ENCODE peak calls at places on chromosome 3, in four cellular contexts. One of them, this sample, is unnamed.

GRCh38 chr3:52836471-52836845 is 1.6 kb upstream of the MUSTN1 start:
- DNase-seq in psoas muscle: no peak
- DNase-seq in tibial nerve: no peak
- DNase-seq in esophagus muscularis mucosa: no peak
- DNase-seq in this sample: no peak

GRCh38 chr3:165196577-165197561 is 685 bp upstream of the SLITRK3 start:
- DNase-seq in psoas muscle: no peak
- DNase-seq in tibial nerve: no peak
- DNase-seq in esophagus muscularis mucosa: no peak
- DNase-seq in this sample: peak; percentile 25

GRCh38 chr3:155262295-155262694 is 31.2 kb downstream of the STRIT1 start:
- DNase-seq in psoas muscle: no peak
- DNase-seq in tibial nerve: no peak
- DNase-seq in esophagus muscularis mucosa: no peak
- DNase-seq in this sample: no peak

GRCh38 chr3:112773864-112774263 is 72.8 kb downstream of the CD200R1L start:
- DNase-seq in psoas muscle: no peak
- DNase-seq in tibial nerve: no peak
- DNase-seq in esophagus muscularis mucosa: no peak
- DNase-seq in this sample: peak; percentile 46

GRCh38 chr3:148158210-148158609 is 539.5 kb upstream of the AGTR1 start:
- DNase-seq in psoas muscle: no peak
- DNase-seq in tibial nerve: peak; percentile 14
- DNase-seq in esophagus muscularis mucosa: no peak
- DNase-seq in this sample: peak; percentile 76

GRCh38 chr3:195356151-195357086 is 85.5 kb upstream of the XXYLT1 start:
- DNase-seq in psoas muscle: peak; percentile 76
- DNase-seq in tibial nerve: no peak
- DNase-seq in esophagus muscularis mucosa: no peak
- DNase-seq in this sample: no peak

GRCh38 chr3:155342344-155342743 is 48.9 kb upstream of the STRIT1 start:
- DNase-seq in psoas muscle: no peak
- DNase-seq in tibial nerve: no peak
- DNase-seq in esophagus muscularis mucosa: no peak
- DNase-seq in this sample: no peak

GRCh38 chr3:76177650-76178049 is 392.3 kb upstream of the ZNF717 start:
- DNase-seq in psoas muscle: no peak
- DNase-seq in tibial nerve: no peak
- DNase-seq in esophagus muscularis mucosa: no peak
- DNase-seq in this sample: no peak

GRCh38 chr3:138049157-138049919 is 39.4 kb downstream of the CLDN18 start:
- DNase-seq in psoas muscle: no peak
- DNase-seq in tibial nerve: no peak
- DNase-seq in esophagus muscularis mucosa: peak; percentile 81
- DNase-seq in this sample: peak; percentile 39

GRCh38 chr3:109334572-109334971 is 2.8 kb downstream of the DPPA4 start:
- DNase-seq in psoas muscle: no peak
- DNase-seq in tibial nerve: no peak
- DNase-seq in esophagus muscularis mucosa: no peak
- DNase-seq in this sample: no peak

GRCh38 chr3:11835028-11835639 is 11.6 kb downstream of the TAMM41 start:
- DNase-seq in psoas muscle: no peak
- DNase-seq in tibial nerve: peak; percentile 19
- DNase-seq in esophagus muscularis mucosa: no peak
- DNase-seq in this sample: no peak

GRCh38 chr3:14605070-14605469 is 46.5 kb upstream of the CCDC174 start:
- DNase-seq in psoas muscle: no peak
- DNase-seq in tibial nerve: no peak
- DNase-seq in esophagus muscularis mucosa: no peak
- DNase-seq in this sample: peak; percentile 26

GRCh38 chr3:43997788-43998373 is 243.8 kb upstream of the TOPAZ1 start:
- DNase-seq in psoas muscle: no peak
- DNase-seq in tibial nerve: no peak
- DNase-seq in esophagus muscularis mucosa: no peak
- DNase-seq in this sample: no peak
- H3K4me3 ChIP-seq in psoas muscle: peak overlapping the region; percentile 68
- H3K4me3 ChIP-seq in tibial nerve: peak overlapping the region; percentile 50
- H3K4me3 ChIP-seq in esophagus muscularis mucosa: peak overlapping the region; percentile 53
- H3K4me3 ChIP-seq in this sample: no peak overlapping the region

DNA sequence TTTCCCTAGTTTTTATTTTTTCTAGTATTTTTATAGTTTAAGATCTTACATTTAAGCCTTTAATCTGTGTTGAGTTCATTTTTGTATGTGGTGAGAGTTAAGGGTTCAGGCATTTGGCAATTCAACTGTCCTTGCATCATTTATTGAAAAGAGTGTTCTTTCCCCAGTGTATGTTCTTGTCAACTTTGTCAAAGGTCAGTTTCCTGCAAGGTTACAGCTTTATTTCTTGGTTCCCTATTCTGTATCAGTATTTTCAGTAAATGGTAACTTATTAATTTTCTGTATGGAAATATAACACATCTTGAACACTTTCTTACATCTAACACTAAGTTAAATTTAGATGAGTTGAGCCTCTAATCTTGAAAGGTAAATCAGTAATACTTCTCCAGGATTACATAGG is 1770.1 kb downstream of the OTOL1 start:
- DNase-seq in psoas muscle: no peak
- DNase-seq in tibial nerve: no peak
- DNase-seq in esophagus muscularis mucosa: no peak
- DNase-seq in this sample: no peak
- H3K36me3 ChIP-seq in psoas muscle: no peaks in the 10 kb centered on the region
- H3K36me3 ChIP-seq in tibial nerve: no peaks in the 10 kb centered on the region
- H3K36me3 ChIP-seq in esophagus muscularis mucosa: no peaks in the 10 kb centered on the region
- H3K36me3 ChIP-seq in this sample: no peaks in the 10 kb centered on the region

DNA sequence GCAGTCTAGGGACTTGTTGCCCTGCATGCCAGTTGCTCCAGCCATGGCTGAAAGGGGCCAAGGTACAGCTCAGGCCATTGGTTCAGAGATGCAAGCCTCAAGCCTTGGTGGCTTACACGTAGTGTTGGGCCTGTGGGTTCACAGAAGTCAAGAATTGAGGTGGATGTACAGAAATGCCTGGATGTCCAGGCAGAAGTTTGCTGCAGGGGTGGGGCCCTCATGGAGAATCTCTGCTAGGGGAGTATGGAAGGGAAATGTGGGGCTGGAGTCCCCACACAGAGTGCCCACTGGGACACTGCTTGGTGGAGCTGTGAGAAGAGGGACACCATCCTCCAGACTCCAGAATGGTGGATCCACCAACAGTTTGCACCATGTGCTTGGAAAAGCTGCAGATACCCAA is 10.6 kb upstream of the B3GNT5 start:
- DNase-seq in psoas muscle: no peak
- DNase-seq in tibial nerve: no peak
- DNase-seq in esophagus muscularis mucosa: no peak
- DNase-seq in this sample: no peak
- H3K9me3 ChIP-seq in psoas muscle: peaks cover 4% of the 10 kb centered on the region
- H3K9me3 ChIP-seq in tibial nerve: peaks cover 13% of the 10 kb centered on the region
- H3K9me3 ChIP-seq in esophagus muscularis mucosa: peaks cover 5% of the 10 kb centered on the region
- H3K9me3 ChIP-seq in this sample: peaks cover 10% of the 10 kb centered on the region

GRCh38 chr3:158095302-158095997 is 10.8 kb downstream of the SHOX2 start:
- DNase-seq in psoas muscle: no peak
- DNase-seq in tibial nerve: no peak
- DNase-seq in esophagus muscularis mucosa: no peak
- DNase-seq in this sample: no peak
- H3K4me3 ChIP-seq in psoas muscle: no peak overlapping the region
- H3K4me3 ChIP-seq in tibial nerve: no peak overlapping the region
- H3K4me3 ChIP-seq in esophagus muscularis mucosa: no peak overlapping the region
- H3K4me3 ChIP-seq in this sample: no peak overlapping the region